ENCODE peak calls at places on chromosomes 11 and 22, in six cellular contexts. B is GM23248; R is AG20443; L is stimulated activated CD4-positive, alpha-beta T cell treated with anti-CD3 and anti-CD28 coated beads, TNF-alpha, amount 100 ng/mL, for 48 hours; V is T-helper 1 cell; K is NCI-H69. F is an unnamed sample.

GRCh38 chr22:29265929-29266328 is 1.9 kb downstream of the RHBDD3 start:
- DNase-seq in V (no peak), R (no peak), K (peak), L (no peak), B (no peak), F (no peak)

GRCh38 chr11:75508051-75508561 is 17.6 kb downstream of the GDPD5 start:
- DNase-seq in K (no peak), R (no peak), B (no peak), L (no peak), V (peak), F (peak)

GRCh38 chr11:126700773-126701554 is 299.6 kb downstream of the KIRREL3 start:
- DNase-seq in B (peak), R (no peak), K (no peak), L (no peak), V (no peak), F (no peak)

GRCh38 chr22:44765571-44766285 is 13.4 kb downstream of the ARHGAP8 start:
- DNase-seq in V (no peak), K (no peak), R (peak), L (no peak), B (no peak), F (no peak)

GRCh38 chr11:44999068-44999467 is 48.4 kb upstream of the TP53I11 start:
- DNase-seq in L (no peak), V (no peak), R (no peak), K (no peak), B (no peak), F (no peak)

GRCh38 chr22:45064313-45065268 is 54.8 kb upstream of the PHF21B start:
- DNase-seq in K (no peak), B (peak), V (peak), R (peak), L (peak), F (peak)

GRCh38 chr22:42433754-42434153 is 1.6 kb upstream of the NFAM1 start:
- DNase-seq in V (no peak), B (no peak), K (peak), L (no peak), R (no peak), F (no peak)

GRCh38 chr11:79466411-79466810 is 25.6 kb upstream of the TENM4 start:
- DNase-seq in L (no peak), B (peak), R (peak), K (no peak), V (no peak), F (no peak)

GRCh38 chr11:106021181-106021966 is 666 bp downstream of the MSANTD4 start:
- DNase-seq in K (peak), V (no peak), R (peak), L (no peak), B (peak), F (no peak)

GRCh38 chr11:134481135-134481534 is 69.1 kb upstream of the B3GAT1 start:
- DNase-seq in B (no peak), K (no peak), L (no peak), R (no peak), V (no peak), F (no peak)

GRCh38 chr11:61152816-61153592 is 8.2 kb downstream of the VPS37C start:
- DNase-seq in L (no peak), K (peak), R (peak), B (peak), V (no peak), F (no peak)